ENCODE peak calls at places on chromosomes 5 and 9, in six cellular contexts. Y, B, O, G, P and Z are unnamed samples.

GRCh38 chr5:180153991-180154390 is 55.0 kb downstream of the RASGEF1C start:
- DNase-seq in Y (no peak), B (peak; percentile 2), O (no peak), G (no peak), P (no peak), Z (no peak)

GRCh38 chr9:6926436-6926835 is 168.7 kb downstream of the KDM4C start:
- DNase-seq in Y (no peak), B (no peak), O (no peak), G (no peak), P (no peak), Z (no peak)

GRCh38 chr9:16136961-16137360 is 584.1 kb downstream of the CCDC171 start:
- DNase-seq in Y (no peak), B (no peak), O (no peak), G (no peak), P (no peak), Z (no peak)

GRCh38 chr9:75903785-75904360 is 13.4 kb downstream of the PCSK5 start:
- DNase-seq in Y (no peak), B (peak; percentile 18), O (no peak), G (no peak), P (no peak), Z (no peak)

GRCh38 chr9:83199240-83199639 is 136.3 kb upstream of the RASEF start:
- DNase-seq in Y (no peak), B (peak; percentile 33), O (no peak), G (no peak), P (peak; percentile 79), Z (no peak)

GRCh38 chr9:131739192-131739961 is 499 bp downstream of the RAPGEF1 start:
- DNase-seq in Y (peak; percentile 63), B (peak; percentile 51), O (no peak), G (peak; percentile 79), P (peak; percentile 63), Z (no peak)

GRCh38 chr9:70484232-70485130 is 70.0 kb upstream of the KLF9 start:
- DNase-seq in Y (no peak), B (peak; percentile 42), O (no peak), G (no peak), P (peak; percentile 74), Z (peak; percentile 41)

GRCh38 chr9:77028478-77028877 is 9.0 kb downstream of the FOXB2 start:
- DNase-seq in Y (no peak), B (no peak), O (no peak), G (no peak), P (no peak), Z (no peak)

GRCh38 chr5:170625221-170626165 is 121.7 kb downstream of the KCNIP1 start:
- DNase-seq in Y (no peak), B (no peak), O (no peak), G (no peak), P (no peak), Z (no peak)

GRCh38 chr5:133369161-133369783 is 243.1 kb downstream of the FSTL4 start:
- DNase-seq in Y (no peak), B (no peak), O (no peak), G (no peak), P (no peak), Z (no peak)

GRCh38 chr9:105832311-105832710 is 138.0 kb downstream of the TMEM38B start:
- DNase-seq in Y (no peak), B (no peak), O (no peak), G (no peak), P (no peak), Z (no peak)

GRCh38 chr9:91655664-91656063 is 232.0 kb upstream of the NFIL3 start:
- DNase-seq in Y (no peak), B (no peak), O (no peak), G (no peak), P (no peak), Z (no peak)

GRCh38 chr5:85293139-85293785 is 908.6 kb upstream of the EDIL3 start:
- DNase-seq in Y (no peak), B (no peak), O (no peak), G (no peak), P (peak; percentile 47), Z (no peak)

GRCh38 chr5:28403846-28404245 is 1365.5 kb upstream of the CDH9 start:
- DNase-seq in Y (no peak), B (no peak), O (no peak), G (no peak), P (no peak), Z (no peak)

GRCh38 chr5:142784405-142784955 is 14.3 kb downstream of the ARHGAP26 start:
- DNase-seq in Y (no peak), B (no peak), O (no peak), G (no peak), P (no peak), Z (no peak)

GRCh38 chr5:151587796-151588606 is 3.1 kb downstream of the FAT2 start:
- DNase-seq in Y (no peak), B (no peak), O (no peak), G (no peak), P (no peak), Z (no peak)

GRCh38 chr9:111821006-111821528 is 26.3 kb upstream of the SHOC1 start:
- DNase-seq in Y (no peak), B (no peak), O (no peak), G (no peak), P (no peak), Z (no peak)

GRCh38 chr5:156934450-156935211 is 28.4 kb downstream of the TIMD4 start:
- DNase-seq in Y (no peak), B (peak; percentile 37), O (no peak), G (no peak), P (peak; percentile 38), Z (no peak)

GRCh38 chr9:127030814-127031740 is 91.4 kb downstream of the ANGPTL2 start:
- DNase-seq in Y (no peak), B (peak; percentile 46), O (no peak), G (no peak), P (no peak), Z (no peak)

GRCh38 chr9:127032256-127032655 is 90.2 kb downstream of the ANGPTL2 start:
- DNase-seq in Y (no peak), B (no peak), O (no peak), G (no peak), P (no peak), Z (no peak)

GRCh38 chr9:127029548-127029947 is 92.9 kb downstream of the ANGPTL2 start:
- DNase-seq in Y (no peak), B (no peak), O (no peak), G (no peak), P (no peak), Z (no peak)

GRCh38 chr9:127025042-127025441 is 97.4 kb downstream of the ANGPTL2 start:
- DNase-seq in Y (no peak), B (no peak), O (no peak), G (no peak), P (no peak), Z (no peak)

GRCh38 chr9:127027694-127028093 is 94.7 kb downstream of the ANGPTL2 start:
- DNase-seq in Y (no peak), B (no peak), O (no peak), G (no peak), P (no peak), Z (no peak)
- H3K36me3 ChIP-seq in Y (no peaks in the 10 kb centered on the region), B (no peaks in the 10 kb centered on the region), O (no peaks in the 10 kb centered on the region), G (no peaks in the 10 kb centered on the region), P (no peaks in the 10 kb centered on the region), Z (no peaks in the 10 kb centered on the region)

GRCh38 chr5:13990896-13991295 is 46.4 kb upstream of the DNAH5 start:
- DNase-seq in Y (no peak), B (no peak), O (no peak), G (no peak), P (no peak), Z (no peak)
- H3K27ac ChIP-seq in Y (no peak overlapping the region), B (no peak overlapping the region), O (no peak overlapping the region), G (no peak overlapping the region), P (no peak overlapping the region), Z (no peak overlapping the region)

GRCh38 chr9:107281164-107281563 is 1.9 kb upstream of the RAD23B start:
- DNase-seq in Y (no peak), B (no peak), O (no peak), G (no peak), P (no peak), Z (no peak)

GRCh38 chr9:107282268-107282667 is 811 bp upstream of the RAD23B start:
- DNase-seq in Y (no peak), B (peak; percentile 12), O (no peak), G (no peak), P (no peak), Z (no peak)

GRCh38 chr9:107284636-107285035 is 1.6 kb downstream of the RAD23B start:
- DNase-seq in Y (no peak), B (no peak), O (no peak), G (no peak), P (no peak), Z (no peak)

GRCh38 chr9:107283621-107284616 is 840 bp downstream of the RAD23B start:
- DNase-seq in Y (peak; percentile 83), B (peak; percentile 81), O (no peak), G (peak; percentile 91), P (peak; percentile 87), Z (peak; percentile 79)

GRCh38 chr9:107282759-107283620 is at the start of gene RAD23B:
- DNase-seq in Y (peak; percentile 99), B (peak; percentile 99), O (peak; percentile 87), G (peak; percentile 100), P (peak; percentile 100), Z (peak; percentile 85)
- H3K4me3 ChIP-seq in Y (peak within 1 kb of the TSS; percentile 76), B (peak within 1 kb of the TSS; percentile 95), O (peak within 1 kb of the TSS; percentile 93), G (peak within 1 kb of the TSS; percentile 92), P (peak within 1 kb of the TSS; percentile 65), Z (peak within 1 kb of the TSS; percentile 98)

DNA sequence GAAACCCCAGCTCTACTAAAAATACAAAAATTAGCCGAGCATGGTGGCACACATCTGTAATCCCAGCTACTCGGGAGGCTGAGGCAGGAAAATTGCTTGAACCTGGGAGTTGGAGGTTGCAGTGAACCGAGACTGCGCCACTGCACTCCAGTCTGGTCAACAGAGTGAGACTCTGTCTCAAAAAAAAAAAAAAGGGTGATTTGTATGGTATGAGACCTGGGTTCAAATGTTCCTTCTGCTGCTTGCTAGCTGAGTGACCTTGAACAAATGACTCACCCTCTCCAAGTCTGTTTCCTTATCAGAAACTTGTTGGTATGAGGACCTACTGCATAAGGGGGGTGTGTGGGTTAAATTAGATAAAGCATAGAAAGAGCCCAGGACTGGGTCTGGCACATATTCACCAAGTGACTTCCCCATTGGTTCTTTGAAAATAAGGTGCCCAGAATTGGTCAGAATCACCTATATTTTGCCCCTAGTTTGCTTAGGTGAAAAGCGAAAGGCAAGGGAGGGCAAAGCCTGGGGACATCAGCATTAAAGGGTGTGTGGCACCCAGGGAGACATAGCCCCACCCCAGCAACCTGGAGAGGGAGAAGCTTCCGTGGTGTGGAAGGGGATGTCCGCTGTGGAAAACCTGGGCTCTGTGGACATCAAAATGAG is 9.9 kb downstream of the SLC25A25 start:
- DNase-seq in Y (no peak), B (no peak), O (no peak), G (no peak), P (no peak), Z (no peak)
- H3K36me3 ChIP-seq in Y (no peaks in the 10 kb centered on the region), B (no peaks in the 10 kb centered on the region), O (no peaks in the 10 kb centered on the region), G (no peaks in the 10 kb centered on the region), P (no peaks in the 10 kb centered on the region), Z (no peaks in the 10 kb centered on the region)

GRCh38 chr5:7877851-7878250 is 8.9 kb downstream of the MTRR start:
- DNase-seq in Y (no peak), B (no peak), O (no peak), G (no peak), P (no peak), Z (no peak)
- H3K27ac ChIP-seq in Y (no peak overlapping the region), B (peak overlapping the region; percentile 38), O (no peak overlapping the region), G (no peak overlapping the region), P (peak overlapping the region; percentile 26), Z (no peak overlapping the region)

GRCh38 chr9:97737429-97737828 is 40.3 kb upstream of the XPA start:
- DNase-seq in Y (no peak), B (no peak), O (no peak), G (no peak), P (no peak), Z (no peak)
- H3K4me3 ChIP-seq in Y (no peak overlapping the region), B (no peak overlapping the region), O (no peak overlapping the region), G (no peak overlapping the region), P (no peak overlapping the region), Z (no peak overlapping the region)